ENCODE peak calls at places on chromosomes 5 and 9, in seven cellular contexts. I, Y, C, N, H, X and Z are unnamed samples.

GRCh38 chr9:6106576-6107339 is 91.3 kb upstream of the RANBP6 start:
- DNase-seq in I (peak), Y (peak), C (peak), N (peak), H (peak), X (peak), Z (peak)

GRCh38 chr5:1320436-1321344 is 24.2 kb downstream of the CLPTM1L start:
- DNase-seq in I (no peak), Y (no peak), C (no peak), N (no peak), H (no peak), X (no peak), Z (peak)

GRCh38 chr5:36596247-36596646 is 10.2 kb upstream of the SLC1A3 start:
- DNase-seq in I (no peak), Y (no peak), C (peak), N (no peak), H (no peak), X (no peak), Z (peak)

GRCh38 chr5:34697308-34698108 is 41.4 kb downstream of the RAI14 start:
- DNase-seq in I (no peak), Y (no peak), C (no peak), N (no peak), H (no peak), X (no peak), Z (no peak)

GRCh38 chr5:155193018-155193417 is 179.5 kb downstream of the KIF4B start:
- DNase-seq in I (no peak), Y (no peak), C (peak), N (no peak), H (no peak), X (peak), Z (peak)

GRCh38 chr9:137311171-137311970 is 9.3 kb upstream of the NRARP start:
- DNase-seq in I (no peak), Y (peak), C (no peak), N (peak), H (no peak), X (peak), Z (peak)

GRCh38 chr5:121285861-121286527 is 565.7 kb upstream of the FTMT start:
- DNase-seq in I (no peak), Y (no peak), C (no peak), N (peak), H (no peak), X (peak), Z (no peak)

GRCh38 chr9:69671291-69671903 is 774 bp downstream of the APBA1 start:
- DNase-seq in I (no peak), Y (no peak), C (no peak), N (no peak), H (no peak), X (no peak), Z (no peak)

GRCh38 chr5:74686962-74687751 is 2.1 kb downstream of the HEXB start:
- DNase-seq in I (no peak), Y (no peak), C (no peak), N (peak), H (peak), X (peak), Z (no peak)

DNA sequence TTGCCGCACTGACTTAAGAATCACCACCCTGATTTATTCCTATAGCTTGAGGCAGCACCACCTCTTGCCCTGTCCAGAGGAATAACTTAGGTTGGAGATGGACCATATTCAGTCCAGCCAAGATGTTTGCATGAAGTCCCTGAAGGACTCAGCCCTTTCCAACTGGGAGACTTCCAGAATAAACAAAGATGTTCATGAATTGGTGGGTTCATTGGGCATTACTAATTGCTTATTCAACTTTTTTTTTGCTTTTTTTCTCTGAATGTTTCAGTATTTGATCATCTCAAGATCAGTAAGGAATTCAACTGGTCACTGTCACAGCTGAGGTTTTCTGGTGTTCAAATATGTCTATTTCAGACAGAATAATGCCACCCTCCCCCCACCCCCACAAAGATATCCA is 470.6 kb downstream of the CCDC171 start:
- DNase-seq in I (no peak), Y (no peak), C (no peak), N (peak), H (no peak), X (no peak), Z (no peak)
- H4K8ac ChIP-seq in I (no peak), Y (no peak), C (no peak), N (peak), H (no peak), X (no peak), Z (no peak)

GRCh38 chr5:80921026-80921425 is 39.1 kb upstream of the RASGRF2 start:
- DNase-seq in I (no peak), Y (peak), C (peak), N (no peak), H (no peak), X (no peak), Z (peak)

GRCh38 chr5:80917596-80917995 is 42.6 kb upstream of the RASGRF2 start:
- DNase-seq in I (no peak), Y (no peak), C (no peak), N (no peak), H (no peak), X (no peak), Z (no peak)

GRCh38 chr5:80916661-80917060 is 43.5 kb upstream of the RASGRF2 start:
- DNase-seq in I (no peak), Y (no peak), C (no peak), N (no peak), H (no peak), X (no peak), Z (no peak)

GRCh38 chr5:80920333-80920732 is 39.8 kb upstream of the RASGRF2 start:
- DNase-seq in I (no peak), Y (peak), C (no peak), N (no peak), H (no peak), X (peak), Z (no peak)

DNA sequence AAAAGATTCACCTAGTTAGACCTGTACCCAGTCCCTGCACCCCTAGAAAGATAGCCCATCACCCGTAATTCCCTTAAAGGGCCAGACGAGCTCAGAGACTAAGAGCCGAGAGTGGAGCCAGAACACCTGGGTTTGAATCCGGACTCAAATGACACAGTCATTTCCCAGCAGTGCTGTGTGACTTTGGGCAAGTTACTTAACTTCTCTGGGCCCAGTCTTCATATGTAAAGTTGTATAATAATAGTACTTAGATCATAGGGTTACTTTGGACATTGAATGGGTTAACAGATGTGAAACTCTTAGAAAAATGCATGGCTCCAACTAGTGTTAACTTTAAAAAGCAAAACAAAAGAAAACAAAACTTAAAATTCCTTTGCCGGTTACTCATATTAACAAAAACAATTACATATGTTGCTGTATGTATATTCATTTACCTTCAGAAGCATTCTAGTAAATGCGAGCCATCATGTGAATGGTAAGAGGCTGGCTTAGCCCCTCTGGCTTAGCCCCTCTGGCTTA is 40.4 kb upstream of the RASGRF2 start:
- DNase-seq in I (no peak), Y (peak), C (no peak), N (peak), H (no peak), X (peak), Z (no peak)
- H4K8ac ChIP-seq in I (no peak), Y (no peak), C (no peak), N (no peak), H (no peak), X (no peak), Z (no peak)

GRCh38 chr9:134504106-134504385 is 137.6 kb upstream of the COL5A1 start:
- DNase-seq in I (no peak), Y (no peak), C (no peak), N (no peak), H (no peak), X (no peak), Z (no peak)
- H4K8ac ChIP-seq in I (no peak), Y (no peak), C (no peak), N (no peak), H (peak), X (no peak), Z (no peak)

DNA sequence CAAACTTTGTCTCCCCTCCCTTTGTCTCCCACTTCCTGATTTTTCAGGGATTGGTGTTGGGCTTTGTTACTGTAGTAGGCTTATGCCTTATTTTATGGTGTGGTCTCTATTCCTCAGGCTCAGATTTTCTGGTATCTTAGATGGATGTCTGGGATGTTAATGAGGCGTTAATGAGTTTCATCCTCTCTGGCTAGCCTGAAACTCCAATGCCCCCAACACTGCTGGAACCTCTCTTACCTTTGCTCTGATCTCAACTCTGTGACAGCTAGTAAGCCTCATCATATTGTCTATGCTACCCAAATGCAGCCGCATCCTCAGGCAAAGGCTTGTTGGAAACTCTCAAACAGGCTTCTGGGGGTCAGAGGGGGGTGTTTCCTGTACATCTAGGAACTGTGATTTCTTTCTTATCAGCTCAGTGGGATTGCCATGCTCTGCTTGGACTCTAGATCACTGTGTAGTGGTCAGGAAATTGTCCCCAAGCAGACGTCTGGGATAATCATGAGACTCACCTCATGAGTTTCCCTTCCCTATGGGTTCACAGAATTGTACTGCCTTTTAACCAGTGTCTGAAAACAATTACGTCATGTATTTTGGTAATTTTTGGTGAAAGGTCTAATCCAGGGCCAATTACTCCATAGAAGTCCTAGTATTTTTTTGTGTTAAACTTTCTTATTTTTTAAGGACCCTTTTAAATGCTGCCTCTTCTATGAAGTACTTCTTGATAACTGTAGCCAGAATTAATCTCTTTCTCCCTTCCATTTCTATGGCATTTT is 88.8 kb upstream of the TRPC7 start:
- DNase-seq in I (no peak), Y (no peak), C (peak), N (no peak), H (no peak), X (no peak), Z (no peak)
- H4K8ac ChIP-seq in I (no peak), Y (no peak), C (no peak), N (no peak), H (no peak), X (peak), Z (no peak)

DNA sequence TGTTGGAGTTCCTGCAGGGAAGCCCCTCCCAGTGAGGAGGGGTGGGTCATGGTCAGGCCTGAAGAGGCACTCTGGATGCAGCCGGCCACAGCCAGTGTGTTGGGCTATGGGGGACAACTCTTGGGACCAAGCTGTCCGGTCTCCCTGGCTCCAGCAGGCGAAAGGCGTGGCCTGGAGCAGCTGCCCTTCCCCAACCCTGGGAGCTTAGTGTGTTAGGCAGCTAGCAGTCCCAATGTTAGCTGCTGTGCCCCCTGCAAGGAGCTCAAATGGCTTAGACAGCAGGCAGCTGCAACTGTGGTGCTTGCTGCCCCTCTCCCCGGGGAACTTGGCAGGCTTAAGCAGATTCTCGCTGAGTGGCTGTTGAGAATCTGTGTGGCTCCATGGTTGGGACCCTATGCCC is 67.5 kb upstream of the ACTBL2 start:
- DNase-seq in I (no peak), Y (no peak), C (peak), N (no peak), H (no peak), X (no peak), Z (peak)
- H4K8ac ChIP-seq in I (no peak), Y (peak), C (no peak), N (no peak), H (no peak), X (no peak), Z (no peak)